ENCODE peak calls at places on chromosomes 7 and 10, in six cellular contexts. U is ovary; V is retina; H is stimulated activated CD4-positive, alpha-beta T cell treated with anti-CD3 and anti-CD28 coated beads, Interleukin-15, amount 100 ng/mL, for 1 hour; N is IMR-90; J is stimulated activated naive CD8-positive, alpha-beta T cell treated with anti-CD3 and anti-CD28 coated beads, Interleukin-15, Interleukin-2, amounts not matched to agents 100 U/mL and 50 U/mL, for 24 hours. Q is an unnamed sample.

GRCh38 chr10:48634198-48634983 is 29.5 kb upstream of the ARHGAP22 start:
- DNase-seq in U (no peak), V (no peak), H (no peak), N (peak; percentile 69), J (peak; percentile 47), Q (peak; percentile 70)

GRCh38 chr10:118569241-118569881 is 26.1 kb downstream of the PRLHR start:
- DNase-seq in U (no peak), V (peak; percentile 7), H (no peak), N (peak; percentile 27), J (no peak), Q (no peak)

GRCh38 chr7:83984076-83984475 is 210.5 kb downstream of the SEMA3A start:
- DNase-seq in U (no peak), V (no peak), H (no peak), N (peak; percentile 28), J (no peak), Q (no peak)

GRCh38 chr7:73811760-73812168 is 19.0 kb upstream of the CLDN4 start:
- DNase-seq in U (no peak), V (peak; percentile 49), H (peak; percentile 36), N (peak; percentile 41), J (peak; percentile 72), Q (peak; percentile 73)

GRCh38 chr10:77532068-77532467 is 105.5 kb downstream of the KCNMA1 start:
- DNase-seq in U (no peak), V (peak; percentile 39), H (no peak), N (peak; percentile 90), J (no peak), Q (no peak)

GRCh38 chr10:132714096-132714721 is 71.7 kb downstream of the NKX6-2 start:
- DNase-seq in U (no peak), V (peak; percentile 93), H (no peak), N (no peak), J (no peak), Q (peak; percentile 84)

GRCh38 chr7:2819161-2819953 is 24.8 kb downstream of the GNA12 start:
- DNase-seq in U (no peak), V (no peak), H (no peak), N (no peak), J (no peak), Q (no peak)

GRCh38 chr10:113932854-113933253 is 78.4 kb downstream of the NHLRC2 start:
- DNase-seq in U (no peak), V (no peak), H (no peak), N (no peak), J (no peak), Q (no peak)

GRCh38 chr10:127877116-127877515 is 15.6 kb downstream of the CLRN3 start:
- DNase-seq in U (no peak), V (no peak), H (no peak), N (no peak), J (no peak), Q (no peak)

GRCh38 chr7:142760071-142760642 is 10.6 kb upstream of the PRSS2 start:
- DNase-seq in U (no peak), V (no peak), H (no peak), N (no peak), J (no peak), Q (no peak)

GRCh38 chr10:79149662-79150443 is 81.1 kb downstream of the ZMIZ1 start:
- DNase-seq in U (peak; percentile 63), V (no peak), H (no peak), N (peak; percentile 61), J (peak; percentile 70), Q (peak; percentile 82)

GRCh38 chr10:34780818-34781380 is 34.2 kb downstream of the PARD3 start:
- DNase-seq in U (peak; percentile 78), V (peak; percentile 66), H (no peak), N (peak; percentile 63), J (peak; percentile 3), Q (peak; percentile 67)

GRCh38 chr7:25786958-25787730 is 364.9 kb upstream of the NFE2L3 start:
- DNase-seq in U (no peak), V (no peak), H (no peak), N (no peak), J (no peak), Q (no peak)

GRCh38 chr10:26931223-26931622 is 70.5 kb upstream of the ABI1 start:
- DNase-seq in U (no peak), V (peak; percentile 33), H (no peak), N (no peak), J (peak; percentile 47), Q (no peak)

GRCh38 chr7:25430200-25430953 is 202.1 kb upstream of the NPVF start:
- DNase-seq in U (no peak), V (no peak), H (no peak), N (no peak), J (no peak), Q (no peak)

GRCh38 chr10:122062831-122063674 is 74.1 kb downstream of the TACC2 start:
- DNase-seq in U (peak; percentile 79), V (no peak), H (no peak), N (peak; percentile 83), J (no peak), Q (peak; percentile 83)

GRCh38 chr10:62498271-62498670 is 124.1 kb downstream of the ZNF365 start:
- DNase-seq in U (no peak), V (no peak), H (no peak), N (no peak), J (no peak), Q (no peak)

GRCh38 chr7:47394216-47394615 is 187.7 kb downstream of the TNS3 start:
- DNase-seq in U (no peak), V (no peak), H (no peak), N (no peak), J (no peak), Q (no peak)

GRCh38 chr7:150949564-150949963 is 28.6 kb downstream of the KCNH2 start:
- DNase-seq in U (no peak), V (no peak), H (no peak), N (no peak), J (no peak), Q (peak; percentile 35)

GRCh38 chr10:58807631-58808024 is 295.0 kb downstream of the BICC1 start:
- DNase-seq in U (peak; percentile 14), V (no peak), H (no peak), N (peak; percentile 63), J (no peak), Q (no peak)

GRCh38 chr10:72946963-72947362 is 7.6 kb downstream of the PLA2G12B start:
- DNase-seq in U (no peak), V (no peak), H (no peak), N (no peak), J (no peak), Q (no peak)

GRCh38 chr10:132543916-132544743 is 6.5 kb downstream of the INPP5A start:
- DNase-seq in U (no peak), V (no peak), H (no peak), N (no peak), J (no peak), Q (peak; percentile 51)

GRCh38 chr10:116211682-116212081 is 61.3 kb downstream of the GFRA1 start:
- DNase-seq in U (no peak), V (no peak), H (no peak), N (peak; percentile 91), J (no peak), Q (no peak)

GRCh38 chr10:128257404-128257803 is 131.2 kb upstream of the MKI67 start:
- DNase-seq in U (no peak), V (no peak), H (no peak), N (no peak), J (no peak), Q (no peak)

Q was measured in sciatic nerve.